ENCODE peak calls at places on chromosomes 12 and 14, in five cellular contexts. X, V, E, U and B are unnamed samples. For H3K4me1, the result is how much of the 10 kb centered on the place peaks cover.

GRCh38 chr12:109378579-109378978 is 30.9 kb downstream of the MYO1H start:
- DNase-seq in X (no peak), V (no peak), E (no peak), U (no peak), B (no peak)

GRCh38 chr12:70248916-70249315 is 5.7 kb downstream of the CNOT2 start:
- DNase-seq in X (no peak), V (no peak), E (no peak), U (no peak), B (no peak)

GRCh38 chr12:122230798-122231197 is 4.9 kb upstream of the DIABLO start:
- DNase-seq in X (no peak), V (no peak), E (no peak), U (no peak), B (no peak)

GRCh38 chr12:52606581-52607241 is 5.4 kb upstream of the KRT72 start:
- DNase-seq in X (no peak), V (no peak), E (peak), U (no peak), B (no peak)

GRCh38 chr14:102940729-102941362 is 18.4 kb downstream of the AMN start:
- DNase-seq in X (no peak), V (no peak), E (no peak), U (no peak), B (no peak)

GRCh38 chr12:66584673-66585072 is 94.2 kb downstream of the GRIP1 start:
- DNase-seq in X (no peak), V (peak), E (no peak), U (no peak), B (no peak)

GRCh38 chr14:86799244-86799647 is 1193.7 kb downstream of the GALC start:
- DNase-seq in X (no peak), V (peak), E (no peak), U (no peak), B (peak)

GRCh38 chr14:76086636-76087035 is 65.1 kb upstream of the GPATCH2L start:
- DNase-seq in X (no peak), V (no peak), E (no peak), U (no peak), B (no peak)

GRCh38 chr14:92944976-92945375 is 22.0 kb downstream of the CHGA start:
- DNase-seq in X (no peak), V (no peak), E (no peak), U (no peak), B (no peak)

GRCh38 chr14:64298773-64299172 is 4.6 kb upstream of the ESR2 start:
- DNase-seq in X (no peak), V (peak), E (no peak), U (no peak), B (no peak)

GRCh38 chr12:6113691-6114475 is 10.6 kb downstream of the VWF start:
- DNase-seq in X (no peak), V (no peak), E (no peak), U (no peak), B (no peak)

GRCh38 chr12:34215213-34215892 is 193.1 kb downstream of the ALG10 start:
- DNase-seq in X (no peak), V (no peak), E (peak), U (no peak), B (no peak)

GRCh38 chr14:49306152-49306751 is 279.9 kb downstream of the RPS29 start:
- DNase-seq in X (no peak), V (peak), E (no peak), U (no peak), B (no peak)

GRCh38 chr14:104588066-104588857 is 8.7 kb downstream of the C14orf180 start:
- DNase-seq in X (no peak), V (no peak), E (no peak), U (no peak), B (no peak)

GRCh38 chr12:31008961-31009840 is 64.5 kb upstream of the DDX11 start:
- DNase-seq in X (no peak), V (no peak), E (no peak), U (peak), B (no peak)

GRCh38 chr12:58601529-58601928 is 318.8 kb downstream of the LRIG3 start:
- DNase-seq in X (no peak), V (no peak), E (no peak), U (no peak), B (no peak)

GRCh38 chr12:6939187-6939540 is 4.5 kb upstream of the RNU7-1 start:
- DNase-seq in X (no peak), V (no peak), E (no peak), U (no peak), B (no peak)

GRCh38 chr12:99907210-99907609 is 77.5 kb downstream of the ANKS1B start:
- DNase-seq in X (no peak), V (no peak), E (no peak), U (no peak), B (no peak)

GRCh38 chr14:54106802-54107377 is 150.3 kb upstream of the BMP4 start:
- DNase-seq in X (no peak), V (no peak), E (no peak), U (no peak), B (no peak)

GRCh38 chr14:23864856-23865255 is 88.7 kb upstream of the DHRS4 start:
- DNase-seq in X (no peak), V (no peak), E (no peak), U (no peak), B (no peak)

GRCh38 chr12:130074661-130075406 is 87.4 kb upstream of the FZD10 start:
- DNase-seq in X (no peak), V (no peak), E (no peak), U (no peak), B (no peak)

GRCh38 chr14:34090451-34090850 is 139.6 kb upstream of the EGLN3 start:
- DNase-seq in X (no peak), V (no peak), E (no peak), U (no peak), B (no peak)

GRCh38 chr14:66082009-66082408 is 404.2 kb upstream of the CCDC196 start:
- DNase-seq in X (no peak), V (no peak), E (no peak), U (no peak), B (no peak)

GRCh38 chr14:92676448-92677086 is 71.9 kb downstream of the LGMN start:
- DNase-seq in X (no peak), V (no peak), E (no peak), U (peak), B (no peak)

GRCh38 chr12:100799770-100800169 is 5.2 kb downstream of the ANO4 start:
- DNase-seq in X (no peak), V (no peak), E (no peak), U (no peak), B (no peak)

DNA sequence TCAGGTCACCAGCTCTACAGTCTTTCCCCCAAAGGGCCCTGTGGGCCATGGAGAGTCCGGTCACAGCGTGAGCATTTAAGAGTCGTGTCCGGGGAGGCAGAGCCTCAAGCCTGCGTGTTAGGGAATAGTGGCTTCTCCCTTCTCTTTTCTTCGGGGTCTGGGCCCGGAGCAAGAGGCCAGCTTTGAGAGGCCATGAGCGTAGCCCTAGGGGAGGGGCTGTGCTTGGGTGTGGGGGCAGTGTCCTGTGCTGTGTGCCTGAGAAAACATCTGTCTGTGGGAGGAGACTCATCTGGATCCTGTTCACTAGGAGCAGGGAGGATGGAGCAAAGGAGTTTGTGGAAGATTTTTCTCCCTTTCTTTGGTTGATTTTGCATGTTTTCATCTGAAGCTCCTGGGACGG is 5.3 kb downstream of the LRP1-AS start:
- DNase-seq in X (no peak), V (no peak), E (no peak), U (no peak), B (peak)
- H3K4me1 ChIP-seq in X (half or more), V (under half), E (half or more), U (under half), B (under half)

DNA sequence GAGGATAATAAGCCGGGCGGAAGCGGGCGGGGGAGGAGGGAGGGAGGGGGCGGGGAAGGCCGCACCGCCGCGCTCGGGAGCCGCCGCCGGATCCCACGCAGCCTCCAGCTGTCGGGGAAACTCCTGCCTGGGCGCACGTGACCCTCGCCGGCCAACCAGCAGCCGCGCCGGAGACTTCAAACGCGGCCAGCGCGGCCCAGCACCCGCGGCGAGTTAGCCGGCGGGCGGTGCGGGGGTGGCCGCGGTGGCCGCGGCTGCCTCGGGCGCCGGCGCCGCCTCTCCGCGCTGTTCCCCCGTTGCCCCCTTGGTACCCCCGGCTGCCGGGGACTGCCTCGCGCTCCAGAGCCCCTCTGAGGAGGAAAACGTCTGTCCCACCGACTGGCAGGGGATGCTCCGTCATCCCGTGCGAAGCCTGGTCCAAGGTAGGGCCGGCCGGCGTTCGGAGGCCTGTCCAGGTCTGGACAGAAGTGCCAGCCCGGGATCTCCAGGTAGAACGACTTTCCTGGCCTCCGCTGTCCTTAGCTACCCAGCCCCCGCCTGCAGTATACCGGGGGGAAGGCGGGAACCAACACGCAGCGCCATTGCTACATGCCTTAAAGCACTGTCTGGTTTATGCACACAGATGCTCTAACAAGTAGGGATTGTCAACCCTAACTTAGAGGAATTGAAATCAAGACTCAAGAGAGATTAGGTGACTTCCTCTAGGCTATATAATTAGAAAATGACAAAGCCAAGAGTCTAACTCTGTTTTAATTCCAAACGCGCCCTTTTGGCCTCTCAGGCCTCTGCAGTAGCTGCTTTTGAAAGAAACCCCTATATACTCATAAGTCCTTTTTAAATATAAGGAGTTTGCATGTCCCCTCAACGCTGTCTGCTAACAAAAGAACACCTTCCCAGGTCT is at the start of gene YAF2:
- DNase-seq in X (peak), V (peak), E (no peak), U (peak), B (peak)
- TF ChIP-seq POLR2A in X (no peak), V (peak), E (no peak), U (no peak), B (peak)

GRCh38 chr12:10716277-10716676 is 6.8 kb downstream of the YBX3 start:
- DNase-seq in X (no peak), V (no peak), E (no peak), U (no peak), B (no peak)
- H3K4me1 ChIP-seq in X (half or more), V (half or more), E (half or more), U (under half), B (under half)

DNA sequence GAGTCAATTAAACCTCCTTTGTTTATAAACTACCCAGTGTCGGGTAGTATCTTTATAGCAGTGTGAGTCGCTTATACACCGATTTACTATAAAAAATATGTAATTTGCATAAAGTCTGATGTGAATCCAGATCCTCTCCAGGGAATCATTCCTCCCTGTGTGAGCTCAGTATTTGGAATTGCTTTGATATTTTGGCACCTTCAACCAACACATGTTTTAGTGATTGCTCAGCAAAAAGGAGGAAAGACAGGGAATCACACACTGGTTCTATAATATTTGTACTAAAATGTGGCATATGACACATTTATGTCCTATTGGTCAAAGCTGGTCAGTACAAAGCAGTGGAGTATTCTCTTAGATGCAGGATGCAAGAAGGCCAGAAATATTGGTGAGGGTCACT is 703.9 kb upstream of the ATXN7L3B start:
- DNase-seq in X (no peak), V (no peak), E (no peak), U (no peak), B (no peak)
- TF ChIP-seq POLR2A in X (no peak), V (no peak), E (no peak), U (no peak), B (no peak)